ENCODE peak calls at places on chromosome 10, in six cellular contexts. C is B cell; M is LoVo; D is GM20000; H is nephron progenitor cell; K is activated CD4-positive, alpha-beta memory T cell treated with anti-CD3 and anti-CD28 coated beads for 36 hours. T is an unnamed sample.

GRCh38 chr10:119025776-119026175 is 3.7 kb upstream of the NANOS1 start:
- DNase-seq in D (no peak), K (no peak), H (no peak), C (no peak), M (no peak), T (no peak)

GRCh38 chr10:133024711-133025557 is 62.8 kb upstream of the ADGRA1 start:
- DNase-seq in H (no peak), M (no peak), K (no peak), D (no peak), C (no peak), T (no peak)

GRCh38 chr10:30398193-30398592 is 35.8 kb upstream of the MAP3K8 start:
- DNase-seq in H (no peak), K (no peak), C (no peak), M (no peak), D (no peak), T (no peak)

GRCh38 chr10:99531026-99531695 is 1.6 kb upstream of the NKX2-3 start:
- DNase-seq in M (no peak), K (no peak), D (no peak), H (no peak), C (no peak), T (no peak)

GRCh38 chr10:73588656-73589055 is 2.5 kb downstream of the USP54 start:
- DNase-seq in K (no peak), M (no peak), D (no peak), C (no peak), H (no peak), T (no peak)

GRCh38 chr10:43707755-43708154 is 59.1 kb upstream of the ZNF32 start:
- DNase-seq in M (no peak), K (no peak), H (peak), D (no peak), C (no peak), T (no peak)

GRCh38 chr10:22244855-22245254 is 27.0 kb upstream of the EBLN1 start:
- DNase-seq in K (no peak), H (no peak), C (no peak), D (no peak), M (no peak), T (no peak)

GRCh38 chr10:45422207-45422606 is 48.2 kb downstream of the ALOX5 start:
- DNase-seq in M (no peak), K (no peak), D (peak), H (no peak), C (no peak), T (no peak)

GRCh38 chr10:62839595-62839994 is 23.4 kb upstream of the EGR2 start:
- DNase-seq in H (no peak), C (no peak), M (no peak), K (peak), D (no peak), T (no peak)

GRCh38 chr10:1650542-1651279 is 86.6 kb downstream of the ADARB2 start:
- DNase-seq in H (no peak), C (no peak), K (no peak), M (no peak), D (no peak), T (no peak)

GRCh38 chr10:124193309-124193696 is 99.9 kb upstream of the CHST15 start:
- DNase-seq in M (no peak), H (no peak), C (no peak), D (no peak), K (no peak), T (no peak)

T was measured in NB4.